ENCODE peak calls at places on chromosomes 4 and X, in seven cellular contexts. One of them, this sample, is unnamed.

GRCh38 chr4:7239844-7240243 is 47.5 kb downstream of the SORCS2 start:
- DNase-seq in lower lobe of right lung: no peak
- DNase-seq in Peyer's patch: no peak
- DNase-seq in thyroid gland: no peak
- DNase-seq in astrocyte: no peak
- DNase-seq in endodermal cell: no peak
- DNase-seq in breast epithelium: no peak
- DNase-seq in this sample: no peak

GRCh38 chrX:57286507-57287251 is at the start of gene FAAH2:
- DNase-seq in endodermal cell: peak; percentile 87
- DNase-seq in Peyer's patch: peak; percentile 81
- DNase-seq in lower lobe of right lung: peak; percentile 78
- DNase-seq in thyroid gland: peak; percentile 75
- DNase-seq in astrocyte: no peak
- DNase-seq in breast epithelium: peak; percentile 73
- DNase-seq in this sample: peak; percentile 95

GRCh38 chrX:2689773-2690666 is 1.1 kb upstream of the CD99 start:
- DNase-seq in Peyer's patch: peak; percentile 81
- DNase-seq in thyroid gland: peak; percentile 38
- DNase-seq in endodermal cell: peak; percentile 75
- DNase-seq in breast epithelium: no peak
- DNase-seq in astrocyte: no peak
- DNase-seq in lower lobe of right lung: no peak
- DNase-seq in this sample: no peak

GRCh38 chr4:8916251-8916913 is 44.7 kb upstream of the HMX1 start:
- DNase-seq in astrocyte: no peak
- DNase-seq in lower lobe of right lung: no peak
- DNase-seq in Peyer's patch: peak; percentile 21
- DNase-seq in endodermal cell: peak; percentile 56
- DNase-seq in thyroid gland: no peak
- DNase-seq in breast epithelium: peak; percentile 8
- DNase-seq in this sample: no peak

GRCh38 chr4:8252301-8253173 is 17.0 kb upstream of the HTRA3 start:
- DNase-seq in breast epithelium: no peak
- DNase-seq in astrocyte: peak; percentile 64
- DNase-seq in lower lobe of right lung: no peak
- DNase-seq in thyroid gland: no peak
- DNase-seq in Peyer's patch: no peak
- DNase-seq in endodermal cell: no peak
- DNase-seq in this sample: no peak

GRCh38 chr4:177051473-177052060 is 258.1 kb upstream of the NEIL3 start:
- DNase-seq in breast epithelium: no peak
- DNase-seq in endodermal cell: peak; percentile 76
- DNase-seq in Peyer's patch: no peak
- DNase-seq in thyroid gland: peak; percentile 42
- DNase-seq in astrocyte: no peak
- DNase-seq in lower lobe of right lung: no peak
- DNase-seq in this sample: peak; percentile 54

GRCh38 chr4:26574563-26574962 is 9.3 kb upstream of the TBC1D19 start:
- DNase-seq in endodermal cell: peak; percentile 53
- DNase-seq in astrocyte: no peak
- DNase-seq in breast epithelium: no peak
- DNase-seq in thyroid gland: no peak
- DNase-seq in lower lobe of right lung: no peak
- DNase-seq in Peyer's patch: no peak
- DNase-seq in this sample: no peak

GRCh38 chr4:109559625-109559982 is 442 bp upstream of the MCUB start:
- DNase-seq in thyroid gland: peak; percentile 9
- DNase-seq in Peyer's patch: no peak
- DNase-seq in breast epithelium: no peak
- DNase-seq in lower lobe of right lung: peak; percentile 48
- DNase-seq in astrocyte: peak; percentile 36
- DNase-seq in endodermal cell: peak; percentile 86
- DNase-seq in this sample: no peak

GRCh38 chrX:152601848-152602616 is 35.7 kb upstream of the GABRQ start:
- DNase-seq in thyroid gland: no peak
- DNase-seq in endodermal cell: peak; percentile 72
- DNase-seq in breast epithelium: no peak
- DNase-seq in lower lobe of right lung: no peak
- DNase-seq in astrocyte: peak; percentile 56
- DNase-seq in Peyer's patch: no peak
- DNase-seq in this sample: peak; percentile 10

GRCh38 chr4:119197772-119198212 is 14.7 kb upstream of the USP53 start:
- DNase-seq in endodermal cell: no peak
- DNase-seq in Peyer's patch: no peak
- DNase-seq in lower lobe of right lung: no peak
- DNase-seq in breast epithelium: no peak
- DNase-seq in thyroid gland: no peak
- DNase-seq in astrocyte: no peak
- DNase-seq in this sample: no peak

GRCh38 chr4:15479089-15479912 is 9.6 kb downstream of the CC2D2A start:
- DNase-seq in astrocyte: peak; percentile 75
- DNase-seq in thyroid gland: peak; percentile 56
- DNase-seq in Peyer's patch: peak; percentile 57
- DNase-seq in endodermal cell: peak; percentile 94
- DNase-seq in lower lobe of right lung: peak; percentile 43
- DNase-seq in breast epithelium: peak; percentile 25
- DNase-seq in this sample: peak; percentile 82

GRCh38 chr4:783133-783541 is 42.8 kb downstream of the CPLX1 start:
- DNase-seq in breast epithelium: no peak
- DNase-seq in endodermal cell: peak; percentile 42
- DNase-seq in astrocyte: no peak
- DNase-seq in Peyer's patch: peak; percentile 42
- DNase-seq in thyroid gland: no peak
- DNase-seq in lower lobe of right lung: no peak
- DNase-seq in this sample: no peak

DNA sequence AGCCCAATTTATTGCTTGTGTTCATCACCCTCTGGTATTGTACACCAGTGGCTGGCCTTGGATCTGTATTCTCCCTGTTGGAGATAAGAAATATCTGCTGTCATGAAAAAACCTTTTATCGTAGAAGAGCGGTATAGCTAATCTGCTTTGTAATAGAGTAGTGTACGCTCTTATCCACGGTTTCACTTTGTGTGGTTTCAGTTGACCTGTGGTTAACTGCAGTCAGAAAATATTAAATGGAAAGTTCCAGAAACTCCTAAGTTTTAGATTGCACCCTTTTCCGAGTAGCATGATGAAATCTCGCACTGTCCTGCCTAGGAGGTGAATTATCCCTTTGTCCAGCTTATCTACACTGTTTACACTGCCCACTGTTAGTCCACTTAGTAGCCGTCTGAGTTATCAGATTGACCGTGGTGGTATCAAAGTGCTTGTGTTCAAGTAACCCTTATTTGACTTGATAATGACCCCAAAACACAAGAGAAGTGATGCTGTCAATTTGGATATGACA is 42.4 kb downstream of the KDM6A start:
- DNase-seq in astrocyte: peak; percentile 59
- DNase-seq in endodermal cell: no peak
- DNase-seq in lower lobe of right lung: no peak
- DNase-seq in thyroid gland: no peak
- DNase-seq in breast epithelium: no peak
- DNase-seq in Peyer's patch: no peak
- DNase-seq in this sample: no peak
- H3K4me3 ChIP-seq in astrocyte: no peak overlapping the region
- H3K4me3 ChIP-seq in endodermal cell: no peak overlapping the region
- H3K4me3 ChIP-seq in lower lobe of right lung: no peak overlapping the region
- H3K4me3 ChIP-seq in thyroid gland: no peak overlapping the region
- H3K4me3 ChIP-seq in breast epithelium: no peak overlapping the region
- H3K4me3 ChIP-seq in Peyer's patch: no peak overlapping the region
- H3K4me3 ChIP-seq in this sample: no peak overlapping the region

GRCh38 chr4:10080874-10081606 is 35.6 kb downstream of the WDR1 start:
- DNase-seq in astrocyte: no peak
- DNase-seq in lower lobe of right lung: peak; percentile 36
- DNase-seq in endodermal cell: no peak
- DNase-seq in thyroid gland: peak; percentile 2
- DNase-seq in Peyer's patch: peak; percentile 41
- DNase-seq in breast epithelium: no peak
- DNase-seq in this sample: no peak
- H3K36me3 ChIP-seq in astrocyte: peaks cover 83% of the 10 kb centered on the region
- H3K36me3 ChIP-seq in lower lobe of right lung: peaks cover 100% of the 10 kb centered on the region
- H3K36me3 ChIP-seq in endodermal cell: peaks cover 90% of the 10 kb centered on the region
- H3K36me3 ChIP-seq in thyroid gland: peaks cover 91% of the 10 kb centered on the region
- H3K36me3 ChIP-seq in Peyer's patch: no peaks in the 10 kb centered on the region
- H3K36me3 ChIP-seq in breast epithelium: peaks cover 5% of the 10 kb centered on the region
- H3K36me3 ChIP-seq in this sample: peaks cover 81% of the 10 kb centered on the region

DNA sequence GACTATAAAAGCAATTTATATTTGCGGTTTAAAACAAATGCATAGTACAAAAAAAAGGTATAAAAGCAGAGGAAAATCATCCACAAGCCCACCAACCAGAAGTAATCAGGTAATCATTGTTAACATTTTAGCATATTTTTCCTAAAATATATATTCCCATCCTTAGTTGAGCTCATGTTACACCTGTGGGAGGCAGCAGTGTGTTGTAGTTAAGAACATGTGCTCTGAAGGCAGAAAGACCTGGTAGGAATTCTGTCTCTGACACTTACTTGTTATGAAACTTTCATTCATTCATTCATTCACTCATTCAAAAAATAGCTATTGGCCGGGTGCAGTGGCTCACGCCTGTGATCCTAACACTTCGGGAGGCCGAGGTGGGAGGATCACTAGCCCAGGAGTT is 15.4 kb upstream of the CDKL5 start:
- DNase-seq in thyroid gland: peak; percentile 18
- DNase-seq in endodermal cell: no peak
- DNase-seq in Peyer's patch: no peak
- DNase-seq in breast epithelium: no peak
- DNase-seq in astrocyte: peak; percentile 19
- DNase-seq in lower lobe of right lung: no peak
- DNase-seq in this sample: peak; percentile 43
- TF ChIP-seq CTCF in thyroid gland: peak; percentile 42
- TF ChIP-seq CTCF in endodermal cell: peak; percentile 58
- TF ChIP-seq CTCF in Peyer's patch: no peak
- TF ChIP-seq CTCF in breast epithelium: no peak
- TF ChIP-seq CTCF in astrocyte: peak; percentile 27
- TF ChIP-seq CTCF in lower lobe of right lung: peak; percentile 22
- TF ChIP-seq CTCF in this sample: peak; percentile 28

GRCh38 chr4:76209876-76210275 is 3.7 kb downstream of the SCARB2 start:
- DNase-seq in Peyer's patch: no peak
- DNase-seq in thyroid gland: no peak
- DNase-seq in breast epithelium: no peak
- DNase-seq in lower lobe of right lung: no peak
- DNase-seq in endodermal cell: no peak
- DNase-seq in astrocyte: no peak
- DNase-seq in this sample: no peak
- H3K4me3 ChIP-seq in Peyer's patch: no peak overlapping the region
- H3K4me3 ChIP-seq in thyroid gland: no peak overlapping the region
- H3K4me3 ChIP-seq in breast epithelium: no peak overlapping the region
- H3K4me3 ChIP-seq in lower lobe of right lung: peak overlapping the region; percentile 68
- H3K4me3 ChIP-seq in endodermal cell: no peak overlapping the region
- H3K4me3 ChIP-seq in astrocyte: no peak overlapping the region
- H3K4me3 ChIP-seq in this sample: no peak overlapping the region

DNA sequence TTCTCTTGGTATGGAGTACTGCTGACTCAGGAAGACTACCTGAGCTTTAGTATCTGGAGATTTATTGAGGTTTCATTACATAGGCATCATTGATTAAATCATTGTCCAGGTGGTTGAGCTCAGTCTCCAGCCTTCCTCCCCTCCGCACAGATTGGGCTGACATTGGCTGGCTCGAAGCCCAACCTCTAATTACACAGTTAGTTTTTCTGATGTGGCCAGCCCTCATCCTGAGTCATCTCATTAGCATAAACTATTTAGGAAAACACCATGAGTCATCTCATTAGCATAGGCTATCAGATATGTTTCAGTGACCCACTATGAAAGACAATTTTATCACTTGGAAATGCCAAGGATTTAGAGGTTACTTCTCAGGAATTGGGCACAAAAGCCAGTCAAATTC is 93.9 kb upstream of the ANKRD50 start:
- DNase-seq in endodermal cell: no peak
- DNase-seq in astrocyte: peak; percentile 81
- DNase-seq in thyroid gland: no peak
- DNase-seq in Peyer's patch: no peak
- DNase-seq in breast epithelium: no peak
- DNase-seq in lower lobe of right lung: no peak
- DNase-seq in this sample: peak; percentile 46
- H3K36me3 ChIP-seq in endodermal cell: no peaks in the 10 kb centered on the region
- H3K36me3 ChIP-seq in astrocyte: no peaks in the 10 kb centered on the region
- H3K36me3 ChIP-seq in thyroid gland: no peaks in the 10 kb centered on the region
- H3K36me3 ChIP-seq in Peyer's patch: no peaks in the 10 kb centered on the region
- H3K36me3 ChIP-seq in breast epithelium: no peaks in the 10 kb centered on the region
- H3K36me3 ChIP-seq in lower lobe of right lung: no peaks in the 10 kb centered on the region
- H3K36me3 ChIP-seq in this sample: no peaks in the 10 kb centered on the region

This sample was measured in bronchial epithelial cell.